ENCODE peak calls at places on chromosomes 6 and 20, in eight cellular contexts. C, S, T, F, G, O, L and E are unnamed samples.

GRCh38 chr6:156872903-156873302 is 95.7 kb downstream of the ARID1B start:
- DNase-seq in C (no peak), S (no peak), T (no peak), F (no peak), G (no peak), O (no peak), L (no peak), E (no peak)

GRCh38 chr6:52390361-52390727 is 28.4 kb downstream of the PAQR8 start:
- DNase-seq in C (no peak), S (no peak), T (no peak), F (no peak), G (peak; percentile 86), O (no peak), L (peak; percentile 67), E (no peak)

GRCh38 chr6:160455484-160456213 is 107.5 kb downstream of the SLC22A3 start:
- DNase-seq in C (peak; percentile 57), S (peak; percentile 31), T (peak; percentile 77), F (peak; percentile 67), G (peak; percentile 61), O (peak; percentile 64), L (peak; percentile 47), E (peak; percentile 46)

GRCh38 chr6:6659600-6660327 is 71.2 kb downstream of the LY86 start:
- DNase-seq in C (no peak), S (no peak), T (no peak), F (no peak), G (no peak), O (peak; percentile 19), L (no peak), E (peak; percentile 48)

GRCh38 chr20:38136421-38137245 is 28.4 kb downstream of the TGM2 start:
- DNase-seq in C (no peak), S (no peak), T (no peak), F (no peak), G (no peak), O (no peak), L (no peak), E (peak; percentile 54)

GRCh38 chr6:45272626-45273025 is 55.5 kb upstream of the RUNX2 start:
- DNase-seq in C (no peak), S (no peak), T (no peak), F (no peak), G (no peak), O (no peak), L (no peak), E (no peak)

GRCh38 chr20:5714261-5715041 is 35.8 kb upstream of the SHLD1 start:
- DNase-seq in C (peak; percentile 27), S (peak; percentile 38), T (no peak), F (no peak), G (peak; percentile 98), O (no peak), L (no peak), E (no peak)

GRCh38 chr6:17902953-17903352 is 84.5 kb downstream of the KIF13A start:
- DNase-seq in C (no peak), S (no peak), T (no peak), F (no peak), G (no peak), O (no peak), L (peak; percentile 25), E (no peak)

GRCh38 chr6:26089272-26089671 is 2.0 kb downstream of the HFE start:
- DNase-seq in C (no peak), S (no peak), T (no peak), F (no peak), G (no peak), O (peak; percentile 24), L (no peak), E (no peak)

GRCh38 chr20:35866446-35867202 is 87.7 kb downstream of the SCAND1 start:
- DNase-seq in C (no peak), S (no peak), T (no peak), F (no peak), G (no peak), O (no peak), L (no peak), E (no peak)

GRCh38 chr20:43057317-43057716 is 132.4 kb downstream of the PTPRT start:
- DNase-seq in C (no peak), S (no peak), T (no peak), F (no peak), G (no peak), O (no peak), L (no peak), E (no peak)

GRCh38 chr6:130365166-130366010 is 429 bp upstream of the TMEM200A start:
- DNase-seq in C (peak; percentile 42), S (peak; percentile 23), T (peak; percentile 31), F (peak; percentile 61), G (peak; percentile 26), O (peak; percentile 55), L (peak; percentile 56), E (peak; percentile 90)

GRCh38 chr20:10669843-10670446 is 3.9 kb downstream of the JAG1 start:
- DNase-seq in C (no peak), S (no peak), T (no peak), F (no peak), G (no peak), O (no peak), L (no peak), E (peak; percentile 52)

GRCh38 chr6:113854531-113855499 is 2.3 kb upstream of the MARCKS start:
- DNase-seq in C (no peak), S (no peak), T (no peak), F (peak; percentile 80), G (no peak), O (peak; percentile 87), L (peak; percentile 70), E (peak; percentile 93)

GRCh38 chr20:5072756-5073153 is 47.0 kb downstream of the PCNA start:
- DNase-seq in C (no peak), S (no peak), T (no peak), F (no peak), G (no peak), O (no peak), L (no peak), E (no peak)

GRCh38 chr20:4971064-4971463 is 30.2 kb downstream of the SLC23A2 start:
- DNase-seq in C (no peak), S (no peak), T (no peak), F (no peak), G (no peak), O (no peak), L (no peak), E (no peak)

GRCh38 chr20:47607208-47607613 is 105.5 kb downstream of the NCOA3 start:
- DNase-seq in C (no peak), S (no peak), T (no peak), F (no peak), G (no peak), O (no peak), L (peak; percentile 53), E (no peak)

GRCh38 chr6:56821005-56821432 is 133.9 kb upstream of the BEND6 start:
- DNase-seq in C (no peak), S (no peak), T (no peak), F (no peak), G (no peak), O (no peak), L (no peak), E (no peak)

GRCh38 chr20:7038029-7038428 is 270.5 kb downstream of the BMP2 start:
- DNase-seq in C (no peak), S (no peak), T (no peak), F (no peak), G (no peak), O (no peak), L (no peak), E (no peak)

GRCh38 chr6:40579101-40579500 is 8.1 kb downstream of the LRFN2 start:
- DNase-seq in C (no peak), S (no peak), T (no peak), F (no peak), G (no peak), O (no peak), L (no peak), E (no peak)

GRCh38 chr6:145532361-145532760 is 203.0 kb downstream of the EPM2A start:
- DNase-seq in C (no peak), S (no peak), T (no peak), F (no peak), G (no peak), O (no peak), L (no peak), E (no peak)

GRCh38 chr6:14754636-14755513 is 491.0 kb upstream of the JARID2 start:
- DNase-seq in C (no peak), S (no peak), T (no peak), F (no peak), G (peak; percentile 49), O (no peak), L (no peak), E (peak; percentile 32)

GRCh38 chr6:157761331-157761921 is 61.6 kb upstream of the SNX9 start:
- DNase-seq in C (no peak), S (no peak), T (no peak), F (no peak), G (peak; percentile 73), O (no peak), L (peak; percentile 76), E (no peak)

GRCh38 chr6:169092375-169092774 is 161.3 kb downstream of the THBS2 start:
- DNase-seq in C (no peak), S (no peak), T (no peak), F (no peak), G (no peak), O (no peak), L (no peak), E (no peak)

GRCh38 chr6:32117461-32117860 is 8.3 kb upstream of the TNXB start:
- DNase-seq in C (no peak), S (no peak), T (no peak), F (no peak), G (no peak), O (no peak), L (no peak), E (no peak)

GRCh38 chr6:159853735-159854134 is 37.1 kb upstream of the MAS1 start:
- DNase-seq in C (no peak), S (no peak), T (no peak), F (no peak), G (no peak), O (no peak), L (no peak), E (no peak)

GRCh38 chr6:8175046-8175777 is 72.9 kb upstream of the EEF1E1 start:
- DNase-seq in C (no peak), S (no peak), T (no peak), F (no peak), G (no peak), O (no peak), L (no peak), E (no peak)

GRCh38 chr6:157260735-157261134 is 62.6 kb downstream of the TMEM242 start:
- DNase-seq in C (no peak), S (no peak), T (no peak), F (no peak), G (no peak), O (no peak), L (no peak), E (peak; percentile 52)

GRCh38 chr20:36268501-36269342 is 32.4 kb downstream of the AAR2 start:
- DNase-seq in C (no peak), S (no peak), T (no peak), F (no peak), G (no peak), O (no peak), L (no peak), E (no peak)

GRCh38 chr20:50982372-50982771 is 23.8 kb downstream of the MOCS3 start:
- DNase-seq in C (no peak), S (no peak), T (no peak), F (no peak), G (no peak), O (peak; percentile 67), L (peak; percentile 15), E (peak; percentile 90)

GRCh38 chr6:130943738-130944137 is 116.5 kb downstream of the SMLR1 start:
- DNase-seq in C (no peak), S (no peak), T (no peak), F (no peak), G (no peak), O (peak; percentile 50), L (no peak), E (no peak)

GRCh38 chr20:10218536-10219451 is at the start of gene SNAP25:
- DNase-seq in C (peak; percentile 18), S (no peak), T (peak; percentile 25), F (no peak), G (peak; percentile 33), O (peak; percentile 22), L (peak; percentile 58), E (no peak)